ENCODE peak calls at places on chromosomes 11 and 22, in seven cellular contexts. R is cardiac fibroblast, D is Calu3, S is Panc1, Z is GM13977, B is Peyer's patch, H is AG08396. K is an unnamed sample.
A peak's percentile ranks its signal among the peaks of the same experiment; 100 is the strongest.

GRCh38 chr11:7892059-7892699 is 38.9 kb downstream of the OR10A6 start:
- DNase-seq in R (peak; percentile 85), D (no peak), S (peak; percentile 28), Z (peak; percentile 17), B (no peak), H (peak; percentile 73), K (no peak)

GRCh38 chr22:19811811-19812771 is 42.6 kb downstream of the GNB1L start:
- DNase-seq in R (no peak), D (no peak), S (no peak), Z (no peak), B (no peak), H (no peak), K (no peak)

GRCh38 chr22:20427104-20427944 is 10.3 kb downstream of the SCARF2 start:
- DNase-seq in R (no peak), D (no peak), S (no peak), Z (peak; percentile 31), B (no peak), H (no peak), K (no peak)

GRCh38 chr11:76073716-76074115 is 132.6 kb downstream of the WNT11 start:
- DNase-seq in R (peak; percentile 82), D (no peak), S (no peak), Z (no peak), B (no peak), H (no peak), K (no peak)

GRCh38 chr22:43407591-43407990 is 4.2 kb upstream of the MPPED1 start:
- DNase-seq in R (no peak), D (no peak), S (no peak), Z (no peak), B (no peak), H (no peak), K (no peak)

GRCh38 chr11:124865181-124865901 is at the start of gene ROBO3:
- DNase-seq in R (no peak), D (no peak), S (no peak), Z (no peak), B (no peak), H (no peak), K (no peak)

GRCh38 chr11:68847395-68847794 is 5.7 kb upstream of the CPT1A start:
- DNase-seq in R (no peak), D (no peak), S (no peak), Z (no peak), B (no peak), H (no peak), K (no peak)

GRCh38 chr22:38262051-38262795 is 10.6 kb downstream of the TMEM184B start:
- DNase-seq in R (peak; percentile 50), D (peak; percentile 52), S (no peak), Z (peak; percentile 69), B (peak; percentile 54), H (no peak), K (no peak)

GRCh38 chr11:134349109-134349801 is 17.5 kb downstream of the GLB1L2 start:
- DNase-seq in R (no peak), D (no peak), S (no peak), Z (no peak), B (no peak), H (no peak), K (no peak)

GRCh38 chr11:67698247-67698646 is 23.8 kb upstream of the ALDH3B2 start:
- DNase-seq in R (peak; percentile 12), D (no peak), S (no peak), Z (no peak), B (no peak), H (no peak), K (no peak)

GRCh38 chr11:124739479-124740276 is at the start of gene NRGN:
- DNase-seq in R (peak; percentile 84), D (peak; percentile 85), S (no peak), Z (peak; percentile 97), B (peak; percentile 89), H (peak; percentile 98), K (no peak)

GRCh38 chr11:93849751-93850584 is 450 bp downstream of the VSTM5 start:
- DNase-seq in R (peak; percentile 17), D (peak; percentile 22), S (no peak), Z (no peak), B (no peak), H (peak; percentile 52), K (no peak)

GRCh38 chr11:47387944-47388696 is 9.8 kb upstream of the SPI1 start:
- DNase-seq in R (no peak), D (no peak), S (no peak), Z (no peak), B (no peak), H (no peak), K (no peak)

GRCh38 chr22:46812786-46813185 is 50.3 kb downstream of the TBC1D22A start:
- DNase-seq in R (no peak), D (no peak), S (no peak), Z (no peak), B (no peak), H (no peak), K (no peak)

GRCh38 chr11:28757725-28758515 is 649.7 kb downstream of the METTL15 start:
- DNase-seq in R (peak; percentile 89), D (no peak), S (no peak), Z (no peak), B (no peak), H (peak; percentile 32), K (no peak)

GRCh38 chr22:28883917-28884753 is 763 bp downstream of the ZNRF3 start:
- DNase-seq in R (peak; percentile 27), D (peak; percentile 67), S (no peak), Z (peak; percentile 32), B (peak; percentile 19), H (peak; percentile 56), K (no peak)

GRCh38 chr11:113377606-113378005 is 10.0 kb upstream of the ANKK1 start:
- DNase-seq in R (peak; percentile 59), D (no peak), S (no peak), Z (no peak), B (no peak), H (no peak), K (no peak)

GRCh38 chr11:44532809-44533208 is 32.7 kb upstream of the CD82 start:
- DNase-seq in R (no peak), D (no peak), S (no peak), Z (no peak), B (no peak), H (no peak), K (no peak)

GRCh38 chr11:78798567-78799170 is 224.0 kb upstream of the NARS2 start:
- DNase-seq in R (peak; percentile 79), D (peak; percentile 81), S (peak; percentile 30), Z (peak; percentile 58), B (peak; percentile 24), H (peak; percentile 69), K (peak; percentile 35)

GRCh38 chr22:35742342-35743100 is 24.8 kb downstream of the APOL5 start:
- DNase-seq in R (peak; percentile 80), D (no peak), S (no peak), Z (no peak), B (no peak), H (peak; percentile 57), K (no peak)

GRCh38 chr11:79025622-79026021 is 415.2 kb downstream of the TENM4 start:
- DNase-seq in R (no peak), D (no peak), S (no peak), Z (no peak), B (no peak), H (no peak), K (no peak)

GRCh38 chr11:68145120-68145866 is 24.1 kb upstream of the CHKA start:
- DNase-seq in R (no peak), D (peak; percentile 72), S (no peak), Z (no peak), B (no peak), H (no peak), K (no peak)

GRCh38 chr22:44172370-44173108 is 8.2 kb upstream of the PARVG start:
- DNase-seq in R (no peak), D (no peak), S (no peak), Z (peak; percentile 82), B (peak; percentile 82), H (no peak), K (no peak)

GRCh38 chr11:11038339-11039248 is 180.7 kb upstream of the ZBED5 start:
- DNase-seq in R (no peak), D (no peak), S (no peak), Z (no peak), B (no peak), H (no peak), K (no peak)

GRCh38 chr11:8808226-8808585 is 102.8 kb upstream of the AKIP1 start:
- DNase-seq in R (no peak), D (peak; percentile 3), S (no peak), Z (no peak), B (no peak), H (no peak), K (no peak)

K was measured in iPS DF 19.7.